ENCODE peak calls at places on chromosomes 7 and 10, in six cellular contexts. Y, Z, M, A, D and R are unnamed samples.

GRCh38 chr7:2151801-2152612 is 80.7 kb downstream of the MAD1L1 start:
- DNase-seq in Y (no peak), A (no peak), Z (no peak), M (peak), D (no peak), R (no peak)

GRCh38 chr10:59622320-59622901 is 87.2 kb downstream of the SLC16A9 start:
- DNase-seq in A (no peak), D (peak), Z (peak), Y (peak), M (peak), R (peak)

GRCh38 chr10:104301907-104302690 is 33.1 kb downstream of the GSTO2 start:
- DNase-seq in M (no peak), D (no peak), Y (peak), A (no peak), Z (no peak), R (no peak)

GRCh38 chr10:43053825-43054224 is 23.0 kb upstream of the RET start:
- DNase-seq in Z (no peak), A (no peak), D (no peak), Y (no peak), M (no peak), R (no peak)

GRCh38 chr7:116671681-116672595 is at the start of gene MET:
- DNase-seq in D (peak), Y (peak), M (peak), Z (peak), A (no peak), R (no peak)

GRCh38 chr10:68105820-68106219 is 3.5 kb upstream of the MYPN start:
- DNase-seq in Z (no peak), M (no peak), D (no peak), Y (peak), A (no peak), R (no peak)

GRCh38 chr10:128049226-128050010 is 76.8 kb downstream of the MKI67 start:
- DNase-seq in Y (no peak), M (no peak), Z (no peak), D (no peak), A (no peak), R (no peak)

GRCh38 chr7:77727936-77728701 is 31.9 kb downstream of the RSBN1L start:
- DNase-seq in Z (no peak), D (peak), A (no peak), M (peak), Y (peak), R (no peak)

GRCh38 chr7:22576941-22577927 is 77.2 kb upstream of the STEAP1B start:
- DNase-seq in Z (no peak), A (no peak), Y (peak), M (no peak), D (no peak), R (no peak)

GRCh38 chr10:128152741-128153583 is 26.7 kb upstream of the MKI67 start:
- DNase-seq in A (no peak), M (peak), Y (no peak), D (no peak), Z (no peak), R (no peak)

GRCh38 chr7:100077205-100077604 is 4.3 kb downstream of the ZNF3 start:
- DNase-seq in Y (no peak), A (no peak), Z (no peak), D (no peak), M (no peak), R (no peak)

GRCh38 chr7:155962191-155962967 is 150.1 kb upstream of the SHH start:
- DNase-seq in Z (peak), Y (peak), A (no peak), M (no peak), D (no peak), R (no peak)

GRCh38 chr10:124007102-124007772 is 86.2 kb downstream of the CHST15 start:
- DNase-seq in D (no peak), Z (no peak), A (no peak), M (no peak), Y (no peak), R (no peak)

GRCh38 chr10:122490268-122490667 is 28.9 kb downstream of the HTRA1 start:
- DNase-seq in A (no peak), M (no peak), Y (peak), D (no peak), Z (no peak), R (no peak)

GRCh38 chr7:107045195-107045960 is 873 bp downstream of the PRKAR2B start:
- DNase-seq in A (no peak), M (peak), D (no peak), Z (no peak), Y (no peak), R (no peak)

GRCh38 chr7:93551063-93551895 is 23.2 kb downstream of the CALCR start:
- DNase-seq in Y (peak), D (no peak), A (no peak), M (no peak), Z (no peak), R (no peak)

GRCh38 chr7:123191132-123191531 is 8.6 kb downstream of the SLC13A1 start:
- DNase-seq in Z (no peak), M (no peak), Y (no peak), D (no peak), A (no peak), R (no peak)

GRCh38 chr10:9781681-9782080 is 1236.0 kb upstream of the CELF2 start:
- DNase-seq in D (no peak), Z (no peak), Y (no peak), M (no peak), A (no peak), R (no peak)

GRCh38 chr10:89115876-89116627 is 91.1 kb downstream of the CH25H start:
- DNase-seq in D (no peak), A (no peak), Z (no peak), Y (peak), M (no peak), R (no peak)

GRCh38 chr10:99631496-99631895 is 11.3 kb upstream of the SLC25A28 start:
- DNase-seq in A (no peak), Y (peak), M (no peak), D (no peak), Z (no peak), R (no peak)

GRCh38 chr10:33302188-33302829 is 32.2 kb downstream of the NRP1 start:
- DNase-seq in M (no peak), D (no peak), Y (peak), Z (no peak), A (no peak), R (no peak)

GRCh38 chr7:139960158-139960557 is 102.6 kb downstream of the PARP12 start:
- DNase-seq in A (no peak), Y (peak), M (no peak), D (no peak), Z (no peak), R (no peak)

GRCh38 chr10:43961523-43962345 is 313.1 kb upstream of the ZNF32 start:
- DNase-seq in Z (no peak), A (no peak), M (no peak), Y (no peak), D (no peak), R (no peak)

GRCh38 chr10:95305606-95306385 is 15.0 kb upstream of the PDLIM1 start:
- DNase-seq in D (no peak), Z (no peak), M (no peak), A (no peak), Y (peak), R (no peak)

GRCh38 chr7:69403169-69403568 is 195.1 kb upstream of the AUTS2 start:
- DNase-seq in A (no peak), M (peak), Y (peak), Z (no peak), D (no peak), R (no peak)

GRCh38 chr7:126979722-126980121 is 273.0 kb downstream of the GRM8 start:
- DNase-seq in D (no peak), A (no peak), Z (no peak), M (no peak), Y (no peak), R (no peak)

GRCh38 chr10:72407471-72407870 is 52.8 kb upstream of the DNAJB12 start:
- DNase-seq in D (no peak), A (no peak), M (no peak), Y (no peak), Z (no peak), R (no peak)